ENCODE peak calls at places on chromosomes 1 and 21, in four cellular contexts. K is CD8-positive, alpha-beta T cell; R is heart left ventricle; G is stomach. Y is an unnamed sample.

GRCh38 chr1:38071530-38072266 is 25.1 kb upstream of the POU3F1 start:
- DNase-seq in R (no peak), G (no peak), K (no peak), Y (peak)

GRCh38 chr1:20255666-20256065 is 35.0 kb upstream of the VWA5B1 start:
- DNase-seq in R (peak), K (no peak), G (no peak), Y (peak)

GRCh38 chr1:173414539-173414938 is 62.6 kb upstream of the PRDX6 start:
- DNase-seq in K (no peak), R (peak), G (no peak), Y (no peak)

GRCh38 chr1:41072051-41072450 is 50.5 kb upstream of the SLFNL1 start:
- DNase-seq in K (no peak), G (no peak), R (no peak), Y (peak)

GRCh38 chr1:228464487-228464983 is 22.6 kb upstream of the RNF187 start:
- DNase-seq in R (peak), K (peak), G (peak), Y (peak)

GRCh38 chr1:229428256-229428655 is 5.6 kb downstream of the ACTA1 start:
- DNase-seq in R (no peak), G (no peak), K (no peak), Y (no peak)

GRCh38 chr1:150302907-150303306 is 9.2 kb downstream of the MRPS21 start:
- DNase-seq in G (no peak), R (no peak), K (no peak), Y (no peak)

GRCh38 chr1:162023547-162024501 is at the start of gene OLFML2B:
- DNase-seq in G (peak), R (peak), K (peak), Y (peak)

GRCh38 chr1:67683736-67684525 is 1.1 kb upstream of the GADD45A start:
- DNase-seq in G (no peak), K (no peak), R (no peak), Y (no peak)

DNA sequence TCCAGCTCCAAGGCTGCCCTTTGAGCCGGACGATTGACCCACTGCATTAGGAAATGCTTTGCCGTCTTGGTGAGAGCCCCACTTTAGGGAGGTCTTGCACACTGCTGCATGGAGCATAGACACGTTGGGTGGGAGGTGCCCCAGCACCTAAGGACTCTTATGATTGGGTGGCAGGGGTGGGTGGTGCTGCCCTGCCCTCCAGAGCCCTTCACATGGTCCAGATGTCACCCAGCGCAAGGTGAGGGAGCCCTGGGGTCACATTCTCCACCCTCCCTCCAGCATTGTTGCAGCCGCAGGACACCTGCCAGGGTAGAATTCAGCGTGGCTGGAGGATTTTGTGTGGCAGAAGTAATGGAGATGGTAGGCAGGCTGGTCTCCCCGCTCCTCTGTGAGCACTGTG is 137.4 kb upstream of the COL6A1 start:
- DNase-seq in K (no peak), G (no peak), R (no peak), Y (no peak)
- H3K4me3 ChIP-seq in K (no peak), G (no peak), R (no peak), Y (no peak)

DNA sequence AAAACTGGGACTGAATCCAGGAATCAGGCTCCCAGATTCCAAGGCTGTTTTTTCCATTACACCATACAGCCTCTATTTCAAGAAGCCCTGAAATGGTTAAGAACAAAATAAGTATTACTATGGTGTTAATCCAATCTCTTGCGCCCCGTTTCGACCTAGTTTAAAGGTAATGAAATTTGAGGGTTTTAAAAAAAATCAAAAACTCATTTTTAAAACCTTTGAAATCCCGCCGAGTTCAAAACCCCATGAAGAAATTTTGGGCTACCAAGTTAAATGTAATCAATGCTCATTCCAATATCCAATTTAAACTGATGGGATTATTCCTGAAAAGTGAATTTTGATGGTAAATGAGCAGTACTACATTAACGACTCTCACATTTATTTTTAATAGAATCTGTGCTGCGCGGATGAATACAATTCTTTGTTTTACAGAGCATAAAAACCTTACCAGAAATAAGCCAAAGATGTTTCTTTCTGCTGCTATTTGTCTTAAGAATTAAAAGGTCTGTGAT is 767 bp upstream of the EGLN1 start:
- DNase-seq in K (no peak), R (no peak), G (no peak), Y (no peak)
- TF ChIP-seq CTCF in K (no peak), R (no peak), G (no peak), Y (no peak)

DNA sequence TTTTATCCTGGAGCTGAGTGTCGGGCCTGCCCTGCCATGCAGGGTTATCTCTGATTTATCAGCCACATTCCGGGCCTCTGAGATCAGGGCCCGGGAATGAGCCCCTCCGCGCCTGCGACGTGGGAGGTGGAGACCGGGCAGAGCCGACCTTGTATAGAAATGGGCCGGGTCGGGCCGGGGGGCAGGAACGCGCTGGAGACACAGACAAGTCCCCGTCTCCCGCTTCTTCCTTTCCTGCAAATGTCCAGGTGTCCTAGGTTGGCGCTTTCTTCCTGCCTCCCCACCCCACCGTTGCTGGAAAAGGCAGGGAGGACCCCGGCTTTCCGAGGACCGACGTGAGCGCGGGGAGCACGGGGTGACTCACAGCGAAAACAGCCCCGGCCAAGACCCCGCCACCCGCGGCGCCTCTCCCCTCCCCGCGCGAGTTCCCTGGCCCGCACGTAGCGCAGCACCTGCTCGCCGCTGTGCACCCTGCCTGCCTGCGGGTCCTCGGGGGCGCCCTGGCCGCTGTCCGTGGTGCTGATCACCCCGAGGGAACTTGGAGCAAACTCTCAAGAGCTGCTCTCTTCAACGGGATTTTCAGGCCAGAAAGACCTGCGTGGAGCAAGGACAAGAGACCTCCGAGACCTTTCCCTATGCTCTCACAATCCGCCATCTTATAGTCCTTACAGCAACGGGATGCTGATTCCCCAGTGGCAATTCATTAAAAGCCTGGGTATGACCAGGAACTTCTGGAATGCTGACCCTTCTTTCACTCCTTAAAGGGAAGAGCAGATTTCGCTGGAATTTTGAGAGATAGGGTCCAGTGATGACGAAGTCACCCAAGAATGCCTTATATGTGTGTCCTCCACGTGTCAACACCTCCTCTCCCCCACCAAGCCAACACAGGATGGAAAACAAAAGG is 475 bp upstream of the NPPB start:
- DNase-seq in R (peak), G (peak), K (peak), Y (peak)
- H3K4me3 ChIP-seq in R (peak), G (no peak), K (no peak), Y (no peak)

GRCh38 chr1:44808938-44809917 is 905 bp downstream of the BTBD19 start:
- DNase-seq in K (peak), G (peak), R (peak), Y (peak)
- TF ChIP-seq CTCF in K (no peak), G (no peak), R (peak), Y (peak)

GRCh38 chr1:88140325-88140724 is 543.7 kb upstream of the PKN2 start:
- DNase-seq in R (no peak), G (no peak), K (no peak), Y (no peak)

GRCh38 chr1:88145752-88146151 is 538.3 kb upstream of the PKN2 start:
- DNase-seq in R (no peak), K (no peak), G (no peak), Y (no peak)

DNA sequence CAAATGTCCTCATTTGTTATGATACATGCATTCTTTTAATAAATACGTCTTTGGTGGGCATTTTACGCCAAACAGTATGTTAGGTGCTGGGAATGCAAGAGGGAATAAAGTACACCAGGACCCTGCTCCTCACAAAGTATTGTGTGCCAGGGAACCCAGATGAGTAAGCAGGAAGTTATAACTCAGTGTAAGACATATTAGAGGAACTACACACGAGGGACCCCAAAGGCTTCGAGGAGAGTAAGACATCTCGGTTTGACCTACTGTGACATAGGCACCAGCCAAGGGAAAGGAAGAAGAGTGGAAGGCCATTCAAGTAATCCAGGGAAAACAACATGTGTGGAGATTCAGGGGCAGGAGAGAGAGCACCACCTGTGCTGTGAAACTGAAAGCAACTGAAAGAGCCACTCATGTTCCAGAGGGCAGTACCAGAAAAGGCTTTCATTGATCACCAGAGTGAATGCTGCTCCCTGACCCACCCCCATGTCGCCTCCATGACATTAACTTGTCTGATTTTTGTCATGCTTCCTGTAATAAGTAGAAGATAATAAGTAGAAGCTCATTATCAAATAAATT is 542.5 kb upstream of the PKN2 start:
- DNase-seq in K (no peak), G (no peak), R (no peak), Y (no peak)
- H3K4me3 ChIP-seq in K (no peak), G (no peak), R (no peak), Y (no peak)

Y was measured in choroid plexus epithelial cell.